ENCODE peak calls at places on chromosomes 2 and 18, in five cellular contexts. N is MM.1S, G is heart right ventricle, A is ovary, W is uterus. X is an unnamed sample.

GRCh38 chr2:40371525-40372277 is 80.2 kb downstream of the SLC8A1 start:
- DNase-seq in N (no peak), G (peak; percentile 53), A (peak; percentile 23), W (peak; percentile 66), X (no peak)

GRCh38 chr2:189300917-189301316 is 121.4 kb upstream of the COL5A2 start:
- DNase-seq in N (peak; percentile 47), G (no peak), A (no peak), W (no peak), X (no peak)

GRCh38 chr18:14925281-14925709 is 177.3 kb downstream of the ANKRD30B start:
- DNase-seq in N (no peak), G (no peak), A (no peak), W (no peak), X (no peak)

GRCh38 chr18:3930126-3931012 is 480.4 kb downstream of the TGIF1 start:
- DNase-seq in N (no peak), G (no peak), A (no peak), W (no peak), X (no peak)

GRCh38 chr2:176125215-176126054 is 2.9 kb downstream of the HOXD9 start:
- DNase-seq in N (no peak), G (no peak), A (peak; percentile 15), W (no peak), X (no peak)

GRCh38 chr2:45919711-45920111 is 268.2 kb downstream of the PRKCE start:
- DNase-seq in N (no peak), G (no peak), A (no peak), W (no peak), X (no peak)

GRCh38 chr2:76413436-76413835 is 702.7 kb upstream of the GCFC2 start:
- DNase-seq in N (no peak), G (no peak), A (no peak), W (no peak), X (no peak)

GRCh38 chr2:1609040-1609439 is 135.3 kb downstream of the PXDN start:
- DNase-seq in N (no peak), G (no peak), A (no peak), W (no peak), X (no peak)

GRCh38 chr2:134718095-134718955 is 475 bp downstream of the TMEM163 start:
- DNase-seq in N (no peak), G (no peak), A (peak; percentile 36), W (no peak), X (peak; percentile 78)

GRCh38 chr2:1707771-1708351 is 36.5 kb downstream of the PXDN start:
- DNase-seq in N (no peak), G (peak; percentile 86), A (peak; percentile 65), W (peak; percentile 62), X (peak; percentile 71)

GRCh38 chr2:32553829-32554432 is 73.9 kb upstream of the TTC27 start:
- DNase-seq in N (peak; percentile 58), G (no peak), A (no peak), W (no peak), X (no peak)

GRCh38 chr2:7053650-7054262 is 136.5 kb downstream of the RNF144A start:
- DNase-seq in N (no peak), G (no peak), A (no peak), W (no peak), X (no peak)

GRCh38 chr2:120788349-120788700 is 52.7 kb downstream of the GLI2 start:
- DNase-seq in N (no peak), G (no peak), A (no peak), W (no peak), X (no peak)

GRCh38 chr2:109516445-109517117 is 97.2 kb downstream of the SEPTIN10 start:
- DNase-seq in N (peak; percentile 64), G (no peak), A (no peak), W (no peak), X (peak; percentile 73)

GRCh38 chr18:36624451-36625167 is 204.2 kb downstream of the TPGS2 start:
- DNase-seq in N (no peak), G (peak; percentile 32), A (no peak), W (no peak), X (no peak)

GRCh38 chr2:189698020-189698887 is 23.8 kb downstream of the ANKAR start:
- DNase-seq in N (peak; percentile 51), G (peak; percentile 54), A (no peak), W (no peak), X (no peak)

GRCh38 chr2:181116251-181116650 is 135.8 kb downstream of the UBE2E3 start:
- DNase-seq in N (no peak), G (no peak), A (no peak), W (no peak), X (no peak)

GRCh38 chr2:6949009-6949351 is 31.8 kb downstream of the RNF144A start:
- DNase-seq in N (no peak), G (no peak), A (no peak), W (no peak), X (no peak)

GRCh38 chr2:162261032-162261945 is 18.0 kb upstream of the FAP start:
- DNase-seq in N (peak; percentile 64), G (peak; percentile 61), A (no peak), W (no peak), X (peak; percentile 78)

GRCh38 chr2:232365621-232366321 is 12.8 kb upstream of the ALPP start:
- DNase-seq in N (peak; percentile 41), G (no peak), A (no peak), W (no peak), X (no peak)

GRCh38 chr18:72206814-72207213 is 337.3 kb downstream of the CBLN2 start:
- DNase-seq in N (no peak), G (no peak), A (no peak), W (no peak), X (no peak)

GRCh38 chr18:21600526-21601410 is at the start of gene ESCO1:
- DNase-seq in N (peak; percentile 95), G (peak; percentile 93), A (peak; percentile 95), W (peak; percentile 94), X (peak; percentile 99)

GRCh38 chr2:20640411-20641122 is 10.3 kb downstream of the HS1BP3 start:
- DNase-seq in N (no peak), G (no peak), A (no peak), W (peak; percentile 61), X (no peak)

DNA sequence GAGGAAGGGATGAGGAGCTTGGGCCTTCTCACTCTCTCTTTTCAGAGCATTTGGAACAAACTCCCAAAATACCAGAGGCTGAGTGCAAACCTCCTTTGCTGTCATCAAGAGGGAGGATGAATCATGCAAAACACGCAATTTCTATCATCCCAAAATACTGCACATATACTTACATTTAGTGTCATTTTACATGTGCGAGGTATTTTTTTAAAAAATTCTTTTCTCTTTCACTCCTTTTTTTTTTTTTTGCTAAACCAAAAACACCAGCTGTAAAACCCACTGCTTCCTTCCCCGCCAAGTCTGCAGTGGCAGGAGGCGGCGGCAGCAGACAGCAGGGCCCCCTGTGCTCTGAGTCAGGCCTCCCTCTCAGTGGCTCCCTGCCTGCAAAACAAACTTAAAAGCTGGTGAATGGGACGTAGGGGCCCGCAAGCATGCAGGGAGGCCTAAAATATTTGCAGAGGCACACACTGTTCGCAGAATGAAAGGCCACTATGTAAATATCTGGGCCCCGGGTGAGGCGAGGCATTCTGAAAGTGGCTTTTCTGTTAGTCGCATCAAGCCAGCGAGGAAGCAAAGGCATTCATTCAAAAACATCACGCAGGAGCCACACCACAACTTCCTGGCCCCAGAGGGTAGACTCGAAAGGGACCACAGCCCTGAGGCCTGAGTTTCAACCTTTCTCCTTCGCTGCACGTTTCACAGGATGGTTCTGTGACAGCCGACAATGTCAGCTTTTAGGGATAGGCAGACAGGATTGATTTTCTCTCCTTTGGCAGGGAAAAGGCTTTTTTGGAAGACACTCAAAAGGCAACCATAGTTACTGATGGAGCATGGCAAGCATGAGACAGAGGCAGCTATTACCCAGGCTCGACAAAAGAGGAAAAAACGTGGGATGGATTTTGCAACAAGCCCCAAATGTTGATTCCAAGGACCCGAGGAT is 73.4 kb downstream of the ACTR2 start:
- DNase-seq in N (peak; percentile 92), G (no peak), A (peak; percentile 56), W (peak; percentile 45), X (peak; percentile 73)
- H3K4me3 ChIP-seq in N (peak overlapping the region; percentile 44), G (peak overlapping the region; percentile 5), A (no peak overlapping the region), W (no peak overlapping the region), X (no peak overlapping the region)

GRCh38 chr2:241224851-241225438 is 36.5 kb downstream of the ANO7 start:
- DNase-seq in N (no peak), G (no peak), A (no peak), W (no peak), X (no peak)

GRCh38 chr2:241225545-241225944 is 37.1 kb downstream of the ANO7 start:
- DNase-seq in N (no peak), G (no peak), A (no peak), W (no peak), X (no peak)

GRCh38 chr2:241227635-241227993 is 39.1 kb downstream of the ANO7 start:
- DNase-seq in N (no peak), G (no peak), A (no peak), W (no peak), X (no peak)

GRCh38 chr2:241226723-241227634 is 38.5 kb downstream of the ANO7 start:
- DNase-seq in N (no peak), G (no peak), A (no peak), W (no peak), X (no peak)

DNA sequence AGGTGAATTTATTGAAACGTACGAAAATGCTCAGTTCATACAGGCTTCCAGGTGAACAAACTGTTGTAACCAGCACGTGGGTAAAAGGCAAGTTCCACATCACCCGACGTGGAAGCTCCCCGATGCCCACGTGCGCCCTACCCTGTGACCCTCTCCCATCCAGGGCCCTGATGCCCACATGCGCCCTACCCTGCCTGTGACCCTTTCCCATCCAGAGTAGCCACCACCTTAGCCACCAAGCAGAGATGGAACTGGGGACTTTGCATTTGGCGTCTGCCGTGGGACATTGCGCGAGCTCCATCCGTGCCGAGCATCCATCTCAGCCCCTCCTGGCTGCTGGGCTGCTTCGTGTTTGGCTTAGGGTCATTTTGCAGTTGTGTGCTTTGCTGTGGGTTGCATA is 37.5 kb downstream of the ANO7 start:
- DNase-seq in N (no peak), G (no peak), A (no peak), W (no peak), X (no peak)
- H3K36me3 ChIP-seq in N (no peaks in the 10 kb centered on the region), G (peaks cover 58% of the 10 kb centered on the region), A (no peaks in the 10 kb centered on the region), W (no peaks in the 10 kb centered on the region), X (peaks cover 54% of the 10 kb centered on the region)

DNA sequence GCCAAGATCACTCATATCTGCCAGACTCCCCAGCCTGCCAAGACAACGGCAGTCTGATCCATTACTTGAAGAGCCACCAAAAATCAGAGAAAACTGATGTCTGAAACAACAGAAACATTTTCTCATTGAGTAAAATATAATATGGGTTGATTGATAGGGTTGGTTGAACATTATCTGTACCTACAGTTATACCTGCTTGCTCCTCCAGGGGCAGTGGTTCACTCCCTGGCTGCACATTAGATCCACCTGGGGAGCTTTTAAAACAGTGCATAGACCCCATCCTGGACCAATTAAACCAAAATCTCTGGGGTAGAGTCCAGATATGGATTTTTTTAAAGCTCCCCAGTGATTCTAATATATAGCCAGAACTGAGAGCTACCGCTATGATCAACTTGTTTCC is 43.6 kb upstream of the SLC14A2 start:
- DNase-seq in N (no peak), G (no peak), A (no peak), W (no peak), X (no peak)
- TF ChIP-seq CTCF in N (peak; percentile 34), G (no peak), A (no peak), W (no peak), X (no peak)

GRCh38 chr2:139495851-139496250 is 715.7 kb upstream of the NXPH2 start:
- DNase-seq in N (no peak), G (no peak), A (no peak), W (no peak), X (no peak)
- H3K4me3 ChIP-seq in N (no peak overlapping the region), G (no peak overlapping the region), A (no peak overlapping the region), W (no peak overlapping the region), X (no peak overlapping the region)

GRCh38 chr18:9534844-9535243 is 59.5 kb downstream of the RALBP1 start:
- DNase-seq in N (no peak), G (no peak), A (no peak), W (no peak), X (no peak)
- H3K36me3 ChIP-seq in N (peaks cover 2% of the 10 kb centered on the region), G (peaks cover 89% of the 10 kb centered on the region), A (no peaks in the 10 kb centered on the region), W (no peaks in the 10 kb centered on the region), X (peaks cover 73% of the 10 kb centered on the region)